ENCODE peak calls at places on chromosomes 3 and 15, in nine cellular contexts. T, N, Y, P, C, O, L, M and W are unnamed samples.

GRCh38 chr3:144175644-144176425 is 204.2 kb downstream of the DIPK2A start:
- DNase-seq in L (no peak), M (no peak), Y (no peak), O (no peak), T (no peak), P (no peak), N (no peak), C (no peak), W (no peak)

GRCh38 chr15:78276032-78276943 is 11.9 kb downstream of the DNAJA4 start:
- DNase-seq in L (no peak), P (no peak), Y (no peak), M (no peak), N (no peak), O (no peak), T (no peak), C (no peak), W (no peak)

GRCh38 chr3:190122198-190122771 is 1.6 kb upstream of the P3H2 start:
- DNase-seq in T (no peak), Y (no peak), M (no peak), O (no peak), N (no peak), C (peak), L (no peak), P (no peak), W (no peak)

GRCh38 chr15:82535566-82536408 is 4.5 kb downstream of the RPS17 start:
- DNase-seq in N (no peak), T (no peak), Y (no peak), L (no peak), O (no peak), P (no peak), M (no peak), C (no peak), W (no peak)

GRCh38 chr3:81622395-81622794 is 139.1 kb downstream of the GBE1 start:
- DNase-seq in L (no peak), O (peak), P (peak), T (no peak), M (no peak), N (no peak), Y (no peak), C (peak), W (no peak)

GRCh38 chr15:42493694-42494093 is 1.7 kb upstream of the SNAP23 start:
- DNase-seq in C (no peak), T (no peak), L (no peak), M (no peak), P (no peak), N (no peak), O (no peak), Y (no peak), W (no peak)

GRCh38 chr15:69719527-69719926 is 266.9 kb downstream of the RPLP1 start:
- DNase-seq in M (no peak), N (peak), L (no peak), P (no peak), Y (peak), C (no peak), T (no peak), O (no peak), W (no peak)

GRCh38 chr3:13876451-13876850 is 3.4 kb downstream of the WNT7A start:
- DNase-seq in N (no peak), C (no peak), M (no peak), T (peak), P (no peak), Y (no peak), O (no peak), L (no peak), W (no peak)

GRCh38 chr3:158233791-158234190 is 123.9 kb downstream of the RSRC1 start:
- DNase-seq in L (no peak), P (no peak), O (no peak), N (no peak), M (no peak), C (no peak), T (no peak), Y (no peak), W (no peak)

GRCh38 chr15:65937476-65937875 is 68.2 kb downstream of the RAB11A start:
- DNase-seq in P (no peak), O (no peak), C (no peak), M (no peak), Y (no peak), L (no peak), N (peak), T (no peak), W (no peak)

GRCh38 chr3:53170325-53171108 is 9.5 kb downstream of the PRKCD start:
- DNase-seq in C (no peak), T (peak), P (no peak), L (no peak), M (no peak), O (no peak), Y (no peak), N (no peak), W (no peak)

GRCh38 chr15:89114974-89115373 is 26.7 kb downstream of the ABHD2 start:
- DNase-seq in C (peak), M (no peak), L (no peak), N (peak), O (peak), P (peak), T (no peak), Y (no peak), W (no peak)

GRCh38 chr3:99396651-99397050 is 241.7 kb upstream of the COL8A1 start:
- DNase-seq in N (no peak), P (peak), C (no peak), M (no peak), O (peak), Y (no peak), L (no peak), T (no peak), W (no peak)

GRCh38 chr3:67415504-67415903 is 238.9 kb downstream of the SUCLG2 start:
- DNase-seq in P (peak), M (peak), C (peak), T (no peak), L (no peak), O (peak), N (no peak), Y (no peak), W (no peak)

GRCh38 chr3:164196477-164196876 is 881.8 kb downstream of the SI start:
- DNase-seq in T (no peak), C (no peak), L (no peak), O (no peak), Y (no peak), N (no peak), M (no peak), P (no peak), W (no peak)

GRCh38 chr15:51092480-51092879 is 2.2 kb downstream of the TNFAIP8L3 start:
- DNase-seq in P (no peak), Y (no peak), N (no peak), M (no peak), C (no peak), T (no peak), O (no peak), L (no peak), W (no peak)

GRCh38 chr3:39260957-39261356 is 18.9 kb downstream of the CX3CR1 start:
- DNase-seq in P (peak), Y (peak), T (peak), L (peak), O (peak), C (peak), M (peak), N (peak), W (peak)

GRCh38 chr3:114480442-114480841 is 186.6 kb downstream of the TIGIT start:
- DNase-seq in C (no peak), N (no peak), O (peak), T (no peak), L (no peak), M (no peak), Y (no peak), P (peak), W (no peak)

GRCh38 chr15:100060276-100060926 is 281.4 kb downstream of the ADAMTS17 start:
- DNase-seq in C (peak), P (peak), T (no peak), L (no peak), N (peak), Y (no peak), M (no peak), O (peak), W (no peak)

GRCh38 chr3:187291001-187291511 is 481 bp downstream of the MASP1 start:
- DNase-seq in N (no peak), Y (no peak), P (peak), M (no peak), T (no peak), O (peak), C (peak), L (no peak), W (no peak)

GRCh38 chr3:10140996-10141546 is 507 bp upstream of the VHL start:
- DNase-seq in P (no peak), N (no peak), C (no peak), O (no peak), Y (no peak), T (no peak), M (no peak), L (no peak), W (no peak)

GRCh38 chr3:99319961-99320360 is 318.4 kb upstream of the COL8A1 start:
- DNase-seq in Y (no peak), O (peak), M (no peak), N (no peak), C (peak), T (no peak), L (no peak), P (peak), W (no peak)

GRCh38 chr15:91711384-91712082 is 142.0 kb upstream of the SLCO3A1 start:
- DNase-seq in M (no peak), L (no peak), O (no peak), C (no peak), Y (no peak), P (no peak), T (no peak), N (no peak), W (no peak)

GRCh38 chr3:162960269-162960668 is 1463.7 kb downstream of the OTOL1 start:
- DNase-seq in P (no peak), Y (no peak), N (no peak), L (no peak), M (no peak), T (no peak), O (no peak), C (no peak), W (no peak)

GRCh38 chr15:40281057-40281850 is 1.6 kb downstream of the ANKRD63 start:
- DNase-seq in C (no peak), P (no peak), N (no peak), T (no peak), Y (no peak), M (no peak), L (no peak), O (no peak), W (no peak)

GRCh38 chr15:40282870-40283614 is at the start of gene ANKRD63:
- DNase-seq in L (no peak), C (no peak), T (no peak), N (no peak), Y (no peak), P (no peak), O (no peak), M (no peak), W (no peak)

GRCh38 chr15:40280260-40281056 is 2.4 kb downstream of the ANKRD63 start:
- DNase-seq in C (no peak), P (no peak), T (no peak), O (no peak), Y (no peak), N (no peak), M (no peak), L (no peak), W (no peak)

GRCh38 chr15:40283615-40284306 is 897 bp upstream of the ANKRD63 start:
- DNase-seq in N (no peak), M (no peak), T (no peak), Y (no peak), C (no peak), P (no peak), L (no peak), O (no peak), W (no peak)

DNA sequence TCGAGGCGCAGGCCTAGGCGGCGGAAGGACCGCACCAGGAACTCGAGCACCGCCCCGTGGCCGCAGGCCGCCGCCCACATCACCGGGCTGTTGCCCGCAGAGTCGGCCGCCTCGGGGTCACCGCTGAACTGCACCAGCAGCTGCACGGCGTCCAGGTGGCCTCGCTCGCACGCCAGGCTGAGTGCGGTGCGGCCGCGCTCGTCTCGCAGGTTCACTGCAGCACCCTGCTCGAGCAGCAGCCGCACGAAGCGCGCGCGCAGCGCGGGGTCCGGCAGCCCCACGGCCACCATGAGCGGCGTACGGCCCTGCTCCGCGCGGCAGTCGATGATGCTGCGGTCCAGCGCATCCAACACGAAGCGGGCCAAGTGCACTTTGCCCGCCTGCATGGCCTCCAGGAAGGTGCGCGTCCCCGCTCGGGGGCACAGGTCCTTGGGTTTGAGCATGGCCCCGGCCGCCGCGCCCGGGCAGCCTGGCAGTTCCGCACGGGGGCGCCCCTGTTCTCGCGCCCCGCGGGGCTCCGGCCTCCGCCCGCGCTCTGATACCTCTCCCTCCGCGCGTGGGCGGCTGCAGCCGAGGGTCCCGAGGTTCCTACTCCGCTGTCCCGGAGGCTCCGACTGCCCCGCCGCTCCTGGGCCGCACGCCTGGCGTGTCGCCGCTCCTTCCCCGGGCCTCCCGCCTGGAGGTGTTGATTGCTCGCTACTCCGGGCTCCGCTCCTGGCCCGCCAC is 557 bp downstream of the ANKRD63 start:
- DNase-seq in C (no peak), L (peak), N (peak), P (no peak), T (peak), M (no peak), Y (peak), O (peak), W (peak)
- TF ChIP-seq CTCF in C (peak), L (peak), N (peak), P (no peak), T (peak), M (peak), Y (peak), O (peak), W (no peak)

GRCh38 chr3:140360332-140360731 is 317.5 kb upstream of the TRIM42 start:
- DNase-seq in T (no peak), Y (no peak), O (no peak), C (no peak), M (no peak), N (no peak), P (no peak), L (no peak), W (no peak)
- TF ChIP-seq CTCF in T (no peak), Y (no peak), O (peak), C (peak), M (no peak), N (no peak), P (no peak), L (peak), W (no peak)

GRCh38 chr3:108724101-108724500 is 33.1 kb downstream of the RETNLB start:
- DNase-seq in C (no peak), N (no peak), T (no peak), P (no peak), M (no peak), Y (no peak), L (no peak), O (no peak), W (no peak)
- TF ChIP-seq CTCF in C (no peak), N (no peak), T (no peak), P (no peak), M (no peak), Y (no peak), L (no peak), O (no peak), W (no peak)

GRCh38 chr3:151124476-151124875 is 39.0 kb downstream of the MED12L start:
- DNase-seq in O (no peak), T (no peak), M (no peak), Y (no peak), P (no peak), C (no peak), N (no peak), L (no peak), W (no peak)
- TF ChIP-seq CTCF in O (no peak), T (no peak), M (no peak), Y (no peak), P (no peak), C (no peak), N (no peak), L (no peak), W (no peak)

DNA sequence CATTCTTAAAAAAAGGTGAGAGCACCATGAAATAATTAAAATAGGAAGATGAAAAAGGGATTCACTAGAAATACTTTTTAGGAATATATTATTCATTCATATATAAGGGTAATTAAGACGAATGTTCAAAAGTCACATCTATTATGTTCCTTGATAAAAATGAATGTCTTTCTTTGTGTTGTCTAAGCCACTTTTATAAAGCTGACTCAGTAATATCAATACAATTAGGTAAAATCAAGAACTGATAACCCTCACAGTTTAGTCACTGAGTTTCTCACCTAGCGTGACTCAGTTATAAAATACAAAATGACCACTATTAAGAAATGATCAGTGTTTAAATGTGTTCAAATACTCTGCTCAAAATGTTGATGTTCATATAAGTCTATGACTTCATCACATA is 370.1 kb downstream of the TBC1D5 start:
- DNase-seq in P (no peak), C (no peak), Y (no peak), O (no peak), T (no peak), L (no peak), N (no peak), M (no peak), W (no peak)
- TF ChIP-seq CTCF in P (no peak), C (no peak), Y (no peak), O (no peak), T (no peak), L (no peak), N (no peak), M (no peak), W (no peak)

DNA sequence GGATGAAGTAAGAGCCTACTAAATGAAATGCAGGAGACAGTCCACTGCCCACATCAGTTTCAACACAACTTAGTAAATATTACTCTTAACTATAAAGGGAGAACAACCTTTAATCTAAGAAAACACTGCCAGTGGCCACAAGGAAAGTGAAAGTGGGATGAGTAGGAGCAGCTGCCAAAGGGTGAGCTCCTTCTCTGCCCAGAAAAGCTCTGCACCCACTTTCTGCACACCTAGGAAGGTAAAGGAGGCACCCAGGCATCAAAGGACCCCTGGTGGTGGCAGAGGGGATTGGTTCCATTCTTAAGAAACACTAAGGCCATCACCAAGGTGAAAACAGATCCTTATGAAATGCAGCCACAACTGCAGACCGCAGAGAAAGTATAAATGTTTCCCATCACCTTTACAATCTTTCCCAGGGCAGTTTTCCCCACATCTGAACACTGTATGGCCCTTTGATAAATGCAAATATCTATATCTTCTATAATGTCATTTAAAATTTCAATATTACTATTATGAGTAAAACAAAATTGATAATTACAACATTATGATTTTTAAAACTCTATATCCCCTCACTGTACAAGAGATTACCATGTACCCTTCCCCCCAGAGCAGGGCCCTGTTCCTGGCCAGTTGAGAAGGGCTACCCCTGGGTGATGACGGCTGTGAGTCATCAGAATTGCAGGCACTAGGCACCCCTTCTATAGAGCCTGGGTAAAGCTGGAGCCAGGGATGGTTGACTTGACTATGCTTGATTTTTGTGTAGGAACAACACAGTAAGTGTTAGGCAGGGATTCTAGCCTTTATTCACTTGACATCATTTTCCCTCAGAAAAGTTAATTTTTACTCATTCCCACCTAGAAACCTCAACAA is 92.0 kb downstream of the SNRK start:
- DNase-seq in P (no peak), Y (peak), C (peak), T (no peak), N (peak), M (no peak), O (peak), L (no peak), W (no peak)
- TF ChIP-seq CTCF in P (peak), Y (peak), C (peak), T (peak), N (peak), M (peak), O (peak), L (peak), W (peak)

GRCh38 chr15:41492597-41493204 is 973 bp upstream of the ITPKA start:
- DNase-seq in O (peak), C (no peak), M (no peak), T (no peak), P (no peak), L (no peak), Y (no peak), N (no peak), W (no peak)

GRCh38 chr15:41491889-41492288 is 1.8 kb upstream of the ITPKA start:
- DNase-seq in L (no peak), O (no peak), T (no peak), C (no peak), N (no peak), Y (no peak), P (no peak), M (no peak), W (no peak)

GRCh38 chr15:41489641-41490040 is 4.0 kb upstream of the ITPKA start:
- DNase-seq in N (no peak), P (no peak), O (no peak), L (no peak), T (no peak), Y (no peak), M (no peak), C (no peak), W (no peak)

GRCh38 chr15:41487802-41488201 is 5.9 kb upstream of the ITPKA start:
- DNase-seq in O (no peak), N (no peak), M (no peak), T (no peak), C (no peak), Y (no peak), P (peak), L (no peak), W (no peak)

GRCh38 chr15:41490355-41490754 is 3.3 kb upstream of the ITPKA start:
- DNase-seq in M (peak), L (no peak), P (peak), O (peak), T (no peak), N (no peak), Y (no peak), C (peak), W (no peak)
- TF ChIP-seq CTCF in M (no peak), L (no peak), P (no peak), O (no peak), T (no peak), N (no peak), Y (no peak), C (no peak), W (no peak)

GRCh38 chr3:139434764-139435291 is 41.5 kb downstream of the RBP2 start:
- DNase-seq in O (peak), C (no peak), L (no peak), M (no peak), Y (no peak), P (peak), T (no peak), N (no peak), W (no peak)
- TF ChIP-seq CTCF in O (no peak), C (no peak), L (no peak), M (no peak), Y (no peak), P (no peak), T (no peak), N (no peak), W (no peak)